ENCODE peak calls at places on chromosomes 3 and 15, in eight cellular contexts. Y, E, M, Z, G, B, T and U are unnamed samples.

GRCh38 chr3:108130705-108131104 is 39.9 kb upstream of the CD47 start:
- DNase-seq in Y (no peak), G (no peak), B (no peak), E (peak), T (no peak), M (no peak), Z (no peak), U (no peak)

GRCh38 chr3:145182196-145182911 is 978.6 kb downstream of the PLOD2 start:
- DNase-seq in M (no peak), G (no peak), Y (no peak), Z (no peak), E (no peak), T (no peak), B (no peak), U (no peak)

GRCh38 chr3:176663819-176664218 is 533.5 kb downstream of the TBL1XR1 start:
- DNase-seq in E (peak), M (no peak), G (peak), B (no peak), Y (no peak), T (no peak), Z (no peak), U (no peak)

GRCh38 chr3:63390831-63391230 is 112.7 kb downstream of the SYNPR start:
- DNase-seq in B (no peak), Z (no peak), T (no peak), G (no peak), Y (no peak), M (no peak), E (no peak), U (no peak)

GRCh38 chr15:25687276-25687675 is 175.9 kb downstream of the ATP10A start:
- DNase-seq in G (no peak), Y (no peak), Z (no peak), B (no peak), M (no peak), E (no peak), T (no peak), U (no peak)

GRCh38 chr15:27681038-27681437 is 418.1 kb downstream of the OCA2 start:
- DNase-seq in B (no peak), T (no peak), Y (no peak), G (peak), M (no peak), E (no peak), Z (no peak), U (no peak)

GRCh38 chr3:190323241-190323617 is 983 bp upstream of the CLDN1 start:
- DNase-seq in B (no peak), E (no peak), Y (no peak), Z (no peak), M (peak), G (no peak), T (no peak), U (no peak)

GRCh38 chr3:38455639-38456430 is 2.1 kb downstream of the ACVR2B start:
- DNase-seq in G (no peak), T (peak), Z (no peak), E (peak), Y (peak), M (peak), B (no peak), U (peak)

GRCh38 chr3:149448331-149448831 is 26.1 kb upstream of the TM4SF4 start:
- DNase-seq in E (peak), Z (no peak), M (peak), G (no peak), B (no peak), Y (no peak), T (no peak), U (no peak)

GRCh38 chr3:44114142-44114541 is 127.5 kb upstream of the TOPAZ1 start:
- DNase-seq in M (peak), E (peak), Z (no peak), G (peak), Y (no peak), T (no peak), B (peak), U (no peak)

GRCh38 chr3:135991621-135992020 is 26.1 kb downstream of the PPP2R3A start:
- DNase-seq in M (no peak), T (no peak), Z (no peak), Y (no peak), G (no peak), E (no peak), B (no peak), U (no peak)

GRCh38 chr3:50170689-50171088 is 15.6 kb downstream of the SEMA3F start:
- DNase-seq in T (no peak), E (peak), B (no peak), G (peak), Y (no peak), Z (no peak), M (peak), U (no peak)

GRCh38 chr3:134294302-134294925 is 43.8 kb upstream of the RYK start:
- DNase-seq in M (no peak), T (no peak), Y (no peak), E (no peak), Z (no peak), G (no peak), B (no peak), U (no peak)

GRCh38 chr3:36763850-36764703 is at the start of gene DCLK3:
- DNase-seq in B (peak), T (no peak), E (no peak), G (no peak), Y (no peak), M (peak), Z (no peak), U (no peak)

GRCh38 chr15:58748040-58748786 is 1.3 kb downstream of the ADAM10 start:
- DNase-seq in B (no peak), E (no peak), T (no peak), Y (no peak), M (peak), G (no peak), Z (no peak), U (no peak)

GRCh38 chr15:87527416-87527815 is 729.1 kb downstream of the NTRK3 start:
- DNase-seq in M (no peak), B (peak), T (no peak), G (no peak), E (no peak), Z (peak), Y (no peak), U (no peak)

GRCh38 chr3:42014949-42015533 is 53.1 kb upstream of the ULK4 start:
- DNase-seq in T (peak), M (peak), E (peak), G (no peak), Z (no peak), B (no peak), Y (peak), U (no peak)

GRCh38 chr3:152834354-152835310 is at the start of gene P2RY1:
- DNase-seq in Y (peak), G (peak), Z (no peak), B (peak), T (peak), M (no peak), E (peak), U (peak)

GRCh38 chr3:135752851-135753250 is 212.7 kb upstream of the PPP2R3A start:
- DNase-seq in T (no peak), Y (no peak), E (no peak), B (no peak), G (no peak), Z (no peak), M (no peak), U (no peak)

GRCh38 chr3:63585927-63586326 is 66.5 kb upstream of the SNTN start:
- DNase-seq in Z (no peak), G (no peak), B (no peak), Y (no peak), T (no peak), E (no peak), M (no peak), U (no peak)

GRCh38 chr3:67526246-67526645 is 128.2 kb downstream of the SUCLG2 start:
- DNase-seq in G (no peak), Y (no peak), B (no peak), E (peak), Z (no peak), T (no peak), M (no peak), U (no peak)

GRCh38 chr3:146646251-146646650 is 41.1 kb upstream of the PLSCR5 start:
- DNase-seq in T (no peak), Y (no peak), Z (no peak), G (no peak), B (no peak), M (no peak), E (no peak), U (no peak)

GRCh38 chr3:40615110-40615915 is 90.6 kb downstream of the ZNF621 start:
- DNase-seq in Y (no peak), M (no peak), G (no peak), Z (no peak), B (peak), E (no peak), T (no peak), U (no peak)

GRCh38 chr15:56815247-56815646 is 81.9 kb upstream of the ZNF280D start:
- DNase-seq in G (no peak), M (no peak), T (no peak), Z (no peak), Y (no peak), E (no peak), B (no peak), U (no peak)

GRCh38 chr3:38458796-38459498 is 5.3 kb downstream of the ACVR2B start:
- DNase-seq in Z (peak), T (peak), M (peak), G (no peak), Y (peak), E (peak), B (no peak), U (no peak)

GRCh38 chr15:80618666-80619481 is 76.2 kb upstream of the ABHD17C start:
- DNase-seq in T (no peak), Y (no peak), M (no peak), B (no peak), Z (no peak), G (no peak), E (no peak), U (no peak)

GRCh38 chr15:66390670-66391069 is 4.0 kb downstream of the MAP2K1 start:
- DNase-seq in B (no peak), Y (no peak), G (no peak), M (no peak), T (no peak), Z (no peak), E (peak), U (no peak)

GRCh38 chr3:116322761-116323160 is 122.5 kb downstream of the LSAMP start:
- DNase-seq in G (no peak), Z (no peak), B (no peak), E (no peak), M (no peak), Y (no peak), T (no peak), U (no peak)

GRCh38 chr15:28955686-28956421 is 70.1 kb downstream of the APBA2 start:
- DNase-seq in Y (no peak), E (peak), G (no peak), M (peak), Z (no peak), B (no peak), T (peak), U (no peak)

GRCh38 chr3:186896875-186897274 is 33.5 kb upstream of the ST6GAL1 start:
- DNase-seq in T (no peak), B (peak), E (no peak), Y (no peak), M (no peak), G (no peak), Z (no peak), U (no peak)

GRCh38 chr3:53677406-53677805 is 168.8 kb downstream of the CHDH start:
- DNase-seq in T (no peak), B (no peak), Y (no peak), M (no peak), G (no peak), E (no peak), Z (no peak), U (no peak)

GRCh38 chr3:1195922-1196321 is 103.1 kb downstream of the CNTN6 start:
- DNase-seq in T (no peak), B (no peak), Z (peak), Y (no peak), G (no peak), E (peak), M (no peak), U (no peak)

GRCh38 chr3:4587061-4587837 is 94.1 kb downstream of the ITPR1 start:
- DNase-seq in M (no peak), Y (no peak), Z (no peak), T (no peak), G (no peak), E (peak), B (no peak), U (no peak)

DNA sequence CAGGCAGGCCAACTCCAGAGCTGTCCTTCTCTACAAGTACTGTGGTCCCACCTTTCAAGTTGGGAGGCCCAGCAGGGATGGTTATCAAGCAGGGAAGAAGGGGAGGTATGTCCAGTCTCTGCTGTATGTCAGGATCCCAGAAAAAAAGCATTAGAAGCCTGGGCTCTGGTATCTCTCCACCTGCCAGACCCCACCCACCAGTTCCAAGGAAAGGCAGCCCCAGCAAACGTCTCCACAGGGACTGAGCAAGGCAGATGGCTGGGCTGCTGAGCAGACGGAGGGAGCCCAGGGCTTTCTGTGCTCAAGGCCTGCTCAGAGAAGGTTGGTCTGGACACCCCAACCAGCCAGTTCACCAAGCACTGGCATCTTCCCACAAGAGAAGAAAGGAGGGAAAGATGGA is 287.8 kb downstream of the XXYLT1 start:
- DNase-seq in M (no peak), G (no peak), E (no peak), Y (no peak), T (no peak), B (no peak), Z (peak), U (no peak)
- TF ChIP-seq CTCF in M (no peak), G (no peak), E (no peak), Y (no peak), T (no peak), B (no peak), Z (no peak), U (no peak)

GRCh38 chr3:110494728-110495127 is 576.9 kb upstream of the NECTIN3 start:
- DNase-seq in M (no peak), G (no peak), T (no peak), E (no peak), Z (no peak), B (no peak), Y (no peak), U (no peak)

GRCh38 chr3:110487840-110488239 is 583.8 kb upstream of the NECTIN3 start:
- DNase-seq in T (no peak), G (no peak), Y (no peak), Z (no peak), E (no peak), B (no peak), M (no peak), U (no peak)

GRCh38 chr3:110495201-110495927 is 576.3 kb upstream of the NECTIN3 start:
- DNase-seq in Y (peak), B (peak), Z (no peak), M (no peak), E (no peak), G (peak), T (no peak), U (no peak)

GRCh38 chr3:110493752-110494151 is 577.9 kb upstream of the NECTIN3 start:
- DNase-seq in B (no peak), T (no peak), M (no peak), Z (no peak), Y (no peak), G (no peak), E (no peak), U (no peak)

DNA sequence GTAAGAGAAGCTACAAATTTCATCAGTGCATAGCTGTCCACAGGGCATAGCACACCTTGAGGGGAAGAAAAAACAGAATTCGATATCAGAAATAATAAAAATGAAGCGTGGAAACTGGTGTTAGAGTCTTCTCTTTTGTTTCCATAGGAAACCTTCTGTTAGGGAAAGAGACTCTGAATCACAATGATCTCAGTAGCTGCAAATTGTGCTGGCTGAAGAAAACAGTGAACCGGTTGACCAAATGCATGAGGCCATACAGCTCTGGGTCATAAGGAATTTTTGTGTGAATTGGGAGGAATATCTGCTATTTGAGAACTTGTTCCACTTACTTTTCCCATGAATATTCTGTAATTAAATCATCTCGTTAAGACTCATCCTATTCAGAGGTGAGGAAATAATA is 580.2 kb upstream of the NECTIN3 start:
- DNase-seq in G (no peak), T (no peak), Z (no peak), Y (no peak), E (no peak), B (no peak), M (peak), U (no peak)
- TF ChIP-seq CTCF in G (no peak), T (no peak), Z (no peak), Y (no peak), E (no peak), B (no peak), M (no peak), U (no peak)

DNA sequence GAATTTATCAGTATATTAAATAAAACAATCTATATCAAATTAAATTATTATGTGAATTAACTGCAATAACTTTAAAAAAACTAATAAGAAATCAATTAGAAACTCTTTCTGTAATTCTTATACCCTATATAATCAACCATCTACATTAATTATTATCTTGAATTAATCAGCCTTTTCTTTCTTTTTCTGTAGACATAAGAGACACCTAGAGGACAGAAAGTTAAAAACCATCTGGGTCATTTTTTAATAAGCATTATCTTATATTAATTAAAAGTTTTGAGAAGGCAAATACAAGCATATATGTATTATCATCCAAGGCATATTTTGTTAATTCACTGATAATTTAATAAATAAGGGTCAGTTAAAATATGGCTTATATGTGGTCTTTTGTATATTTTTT is 24.2 kb upstream of the SLC25A26 start:
- DNase-seq in Y (no peak), E (no peak), Z (no peak), T (no peak), M (no peak), G (no peak), B (no peak), U (no peak)
- TF ChIP-seq CTCF in Y (peak), E (peak), Z (no peak), T (no peak), M (peak), G (peak), B (peak), U (peak)

GRCh38 chr15:64841258-64842098 is at the start of gene PLEKHO2:
- DNase-seq in G (peak), E (peak), Y (peak), M (peak), T (peak), B (peak), Z (peak), U (peak)
- TF ChIP-seq CTCF in G (no peak), E (peak), Y (peak), M (no peak), T (peak), B (peak), Z (no peak), U (peak)

GRCh38 chr15:74396445-74397238 is 29.2 kb upstream of the CYP11A1 start:
- DNase-seq in G (peak), B (no peak), E (no peak), T (no peak), Z (no peak), Y (no peak), M (peak), U (no peak)
- TF ChIP-seq CTCF in G (no peak), B (no peak), E (no peak), T (no peak), Z (no peak), Y (no peak), M (no peak), U (no peak)

GRCh38 chr3:123341871-123342630 is 106.8 kb downstream of the ADCY5 start:
- DNase-seq in B (no peak), E (no peak), Z (no peak), G (no peak), T (peak), Y (no peak), M (no peak), U (no peak)
- TF ChIP-seq CTCF in B (no peak), E (no peak), Z (no peak), G (no peak), T (no peak), Y (no peak), M (no peak), U (peak)

DNA sequence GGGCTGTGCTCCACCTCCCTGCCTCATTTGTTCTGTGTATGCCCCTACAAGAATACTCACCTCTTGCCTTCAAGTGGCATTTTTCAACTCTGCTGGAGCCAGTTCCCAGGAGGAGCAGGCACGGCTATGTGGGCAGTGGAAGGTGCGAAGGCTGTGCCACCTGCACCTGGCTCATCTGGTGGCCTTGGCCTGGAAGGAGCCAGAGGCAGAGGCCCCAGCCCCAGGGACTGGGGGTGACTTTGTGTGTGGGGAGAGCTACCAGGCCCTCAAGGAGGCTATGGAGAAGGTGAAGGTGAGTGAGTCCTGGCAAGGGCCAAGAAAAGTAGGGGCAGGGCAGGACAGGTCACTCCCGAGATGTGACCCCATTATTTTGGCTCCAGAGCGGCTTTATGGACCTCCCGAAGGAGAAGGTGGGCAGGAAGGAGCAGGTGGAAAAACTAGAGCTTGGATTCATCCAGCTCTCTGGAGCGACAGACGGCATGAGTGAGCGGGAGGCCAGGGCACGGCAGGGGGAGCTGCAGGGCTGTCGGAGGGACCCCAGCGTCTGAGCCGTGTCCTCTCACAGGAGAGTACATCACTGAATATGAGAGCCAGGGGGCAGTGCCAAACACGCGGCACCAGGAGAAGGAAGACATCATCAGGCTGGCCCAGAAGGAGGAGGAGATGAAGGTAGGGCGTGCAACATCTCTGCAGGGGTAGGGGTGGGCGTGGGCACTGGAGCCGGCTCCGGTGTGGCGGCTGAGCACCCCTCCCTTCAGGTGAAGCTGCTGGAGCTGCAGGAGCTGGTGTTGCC is 57.3 kb upstream of the UBE2Q2 start:
- DNase-seq in T (no peak), Z (no peak), E (peak), G (peak), Y (no peak), B (peak), M (no peak), U (peak)
- TF ChIP-seq CTCF in T (no peak), Z (no peak), E (peak), G (no peak), Y (no peak), B (peak), M (peak), U (peak)